ENCODE peak calls at places on chromosomes 11 and 22, in seven cellular contexts. G is CD4-positive, alpha-beta memory T cell; D is left ventricle myocardium inferior; I is GM03348; S is CD8-positive, alpha-beta memory T cell; M is OCI-LY7; F is bronchial epithelial cell. Z is an unnamed sample.

GRCh38 chr11:128421577-128421976 is 165.8 kb downstream of the ETS1 start:
- DNase-seq in G (no peak), D (no peak), I (peak; percentile 39), S (no peak), M (no peak), F (peak; percentile 62), Z (no peak)

GRCh38 chr11:26765323-26765722 is 43.5 kb upstream of the SLC5A12 start:
- DNase-seq in G (no peak), D (no peak), I (no peak), S (no peak), M (no peak), F (no peak), Z (no peak)

GRCh38 chr22:39253427-39254070 is 8.8 kb upstream of the PDGFB start:
- DNase-seq in G (no peak), D (peak; percentile 67), I (peak; percentile 82), S (no peak), M (no peak), F (peak; percentile 88), Z (peak; percentile 60)

GRCh38 chr11:1968454-1968995 is 21.4 kb downstream of the MRPL23 start:
- DNase-seq in G (no peak), D (no peak), I (no peak), S (no peak), M (no peak), F (no peak), Z (peak; percentile 19)

GRCh38 chr22:46352691-46353386 is 17.3 kb downstream of the TRMU start:
- DNase-seq in G (no peak), D (peak; percentile 73), I (no peak), S (no peak), M (peak; percentile 38), F (peak; percentile 76), Z (no peak)

GRCh38 chr11:119148855-119149370 is at the start of gene ABCG4:
- DNase-seq in G (peak; percentile 30), D (peak; percentile 27), I (peak; percentile 67), S (peak; percentile 14), M (peak; percentile 25), F (no peak), Z (no peak)

GRCh38 chr11:115717215-115717584 is 213.0 kb upstream of the CADM1 start:
- DNase-seq in G (no peak), D (no peak), I (no peak), S (no peak), M (no peak), F (no peak), Z (no peak)

GRCh38 chr11:124920870-124921609 is 2.0 kb downstream of the HEPN1 start:
- DNase-seq in G (peak; percentile 71), D (peak; percentile 81), I (peak; percentile 68), S (peak; percentile 63), M (no peak), F (peak; percentile 29), Z (peak; percentile 82)

GRCh38 chr22:20292673-20293232 is 24.6 kb upstream of the RTN4R start:
- DNase-seq in G (no peak), D (no peak), I (no peak), S (no peak), M (no peak), F (no peak), Z (no peak)

GRCh38 chr11:74702383-74703007 is 28.7 kb downstream of the CHRDL2 start:
- DNase-seq in G (peak; percentile 50), D (peak; percentile 55), I (peak; percentile 89), S (peak; percentile 39), M (peak; percentile 63), F (peak; percentile 55), Z (no peak)

GRCh38 chr22:26579331-26579886 is 10.5 kb downstream of the TPST2 start:
- DNase-seq in G (peak; percentile 54), D (no peak), I (no peak), S (peak; percentile 42), M (peak; percentile 73), F (no peak), Z (no peak)

GRCh38 chr11:84261707-84262106 is 975.5 kb upstream of the CCDC90B start:
- DNase-seq in G (no peak), D (no peak), I (no peak), S (no peak), M (no peak), F (peak; percentile 6), Z (no peak)

GRCh38 chr11:125268611-125269010 is 104.1 kb downstream of the PKNOX2 start:
- DNase-seq in G (no peak), D (no peak), I (no peak), S (no peak), M (no peak), F (no peak), Z (no peak)

GRCh38 chr22:45105281-45105700 is 58.4 kb upstream of the NUP50 start:
- DNase-seq in G (no peak), D (no peak), I (peak; percentile 60), S (no peak), M (no peak), F (peak; percentile 74), Z (no peak)

GRCh38 chr11:19258651-19259230 is 18.0 kb upstream of the E2F8 start:
- DNase-seq in G (no peak), D (no peak), I (no peak), S (no peak), M (no peak), F (no peak), Z (no peak)

GRCh38 chr11:118370774-118371173 is 11.4 kb downstream of the UBE4A start:
- DNase-seq in G (no peak), D (no peak), I (no peak), S (no peak), M (no peak), F (no peak), Z (no peak)

GRCh38 chr11:36451681-36452080 is 58.4 kb downstream of the TRAF6 start:
- DNase-seq in G (no peak), D (no peak), I (no peak), S (no peak), M (no peak), F (no peak), Z (no peak)

GRCh38 chr22:41862160-41862529 is 29.2 kb downstream of the SREBF2 start:
- DNase-seq in G (peak; percentile 45), D (no peak), I (no peak), S (no peak), M (peak; percentile 84), F (no peak), Z (no peak)

GRCh38 chr11:2142762-2143202 is 3.6 kb upstream of the IGF2 start:
- DNase-seq in G (no peak), D (no peak), I (no peak), S (no peak), M (no peak), F (peak; percentile 86), Z (no peak)

GRCh38 chr11:108693852-108694251 is 29.0 kb downstream of the DDX10 start:
- DNase-seq in G (no peak), D (no peak), I (peak; percentile 42), S (no peak), M (no peak), F (peak; percentile 87), Z (no peak)

GRCh38 chr11:13668957-13669521 is 571 bp downstream of the FAR1 start:
- DNase-seq in G (no peak), D (peak; percentile 36), I (peak; percentile 59), S (no peak), M (peak; percentile 66), F (peak; percentile 37), Z (no peak)

GRCh38 chr22:38735465-38736256 is 20.1 kb downstream of the SUN2 start:
- DNase-seq in G (no peak), D (peak; percentile 7), I (no peak), S (no peak), M (no peak), F (no peak), Z (no peak)

GRCh38 chr22:41001722-41002122 is 50.5 kb downstream of the RBX1 start:
- DNase-seq in G (no peak), D (no peak), I (no peak), S (no peak), M (no peak), F (peak; percentile 68), Z (no peak)

GRCh38 chr11:101880208-101880607 is 34.6 kb upstream of the CEP126 start:
- DNase-seq in G (no peak), D (no peak), I (peak; percentile 36), S (no peak), M (peak; percentile 61), F (peak; percentile 74), Z (no peak)

GRCh38 chr11:120303004-120303637 is 22.0 kb upstream of the TLCD5 start:
- DNase-seq in G (peak; percentile 42), D (peak; percentile 51), I (peak; percentile 74), S (peak; percentile 26), M (peak; percentile 71), F (peak; percentile 77), Z (peak; percentile 34)

GRCh38 chr11:104075716-104076115 is 39.3 kb downstream of the DDI1 start:
- DNase-seq in G (no peak), D (no peak), I (no peak), S (no peak), M (no peak), F (no peak), Z (no peak)

GRCh38 chr22:39026509-39027150 is 5.7 kb downstream of the APOBEC3D start:
- DNase-seq in G (no peak), D (no peak), I (no peak), S (no peak), M (no peak), F (no peak), Z (no peak)

GRCh38 chr11:120031156-120031555 is 106.8 kb downstream of the TRIM29 start:
- DNase-seq in G (no peak), D (no peak), I (no peak), S (no peak), M (no peak), F (no peak), Z (no peak)

GRCh38 chr11:69220581-69221051 is 64.9 kb downstream of the SMIM38 start:
- DNase-seq in G (no peak), D (no peak), I (peak; percentile 70), S (no peak), M (no peak), F (no peak), Z (no peak)

GRCh38 chr11:64060861-64061444 is 25.2 kb downstream of the FLRT1 start:
- DNase-seq in G (peak; percentile 41), D (peak; percentile 42), I (peak; percentile 96), S (peak; percentile 48), M (peak; percentile 70), F (no peak), Z (no peak)

GRCh38 chr22:45762545-45763235 is 91.1 kb downstream of the ATXN10 start:
- DNase-seq in G (no peak), D (no peak), I (no peak), S (no peak), M (no peak), F (no peak), Z (no peak)

GRCh38 chr22:38133331-38133730 is 22.8 kb upstream of the BAIAP2L2 start:
- DNase-seq in G (no peak), D (no peak), I (no peak), S (no peak), M (no peak), F (no peak), Z (peak; percentile 11)

GRCh38 chr11:111462329-111462728 is 49.9 kb downstream of the BTG4 start:
- DNase-seq in G (no peak), D (no peak), I (no peak), S (no peak), M (no peak), F (no peak), Z (no peak)

Z was measured in ovary.